ENCODE peak calls at places on chromosome 1, in seven cellular contexts. E is brain microvascular endothelial cell, Y is Peyer's patch, L is Caco-2, Z is ovary, X is cardiac fibroblast, S is A549. P is an unnamed sample.

GRCh38 chr1:8818325-8818775 is 910 bp upstream of the RERE start:
- DNase-seq in E (peak; percentile 88), Y (no peak), L (no peak), Z (peak; percentile 66), X (peak; percentile 93), S (peak; percentile 56), P (no peak)

GRCh38 chr1:36224537-36225297 is 474 bp downstream of the THRAP3 start:
- DNase-seq in E (peak; percentile 88), Y (no peak), L (peak; percentile 80), Z (no peak), X (peak; percentile 90), S (peak; percentile 85), P (no peak)

GRCh38 chr1:224052767-224053166 is 61.1 kb upstream of the FBXO28 start:
- DNase-seq in E (peak; percentile 58), Y (no peak), L (no peak), Z (no peak), X (peak; percentile 84), S (no peak), P (no peak)

GRCh38 chr1:31412732-31413404 is at the start of gene SERINC2:
- DNase-seq in E (no peak), Y (peak; percentile 79), L (peak; percentile 67), Z (no peak), X (no peak), S (no peak), P (no peak)

GRCh38 chr1:39936724-39937491 is 18.0 kb upstream of the MFSD2A start:
- DNase-seq in E (no peak), Y (peak; percentile 81), L (no peak), Z (no peak), X (no peak), S (no peak), P (no peak)

GRCh38 chr1:39141925-39142324 is 62.6 kb upstream of the MACF1 start:
- DNase-seq in E (no peak), Y (no peak), L (peak; percentile 14), Z (no peak), X (peak; percentile 70), S (no peak), P (peak; percentile 72)

GRCh38 chr1:192066202-192066601 is 92.1 kb upstream of the RGS18 start:
- DNase-seq in E (no peak), Y (no peak), L (no peak), Z (no peak), X (peak; percentile 2), S (no peak), P (no peak)

GRCh38 chr1:242813490-242814091 is 289.1 kb upstream of the PLD5 start:
- DNase-seq in E (no peak), Y (no peak), L (no peak), Z (no peak), X (no peak), S (no peak), P (no peak)

GRCh38 chr1:62034790-62035189 is 159.9 kb upstream of the L1TD1 start:
- DNase-seq in E (no peak), Y (no peak), L (no peak), Z (no peak), X (no peak), S (no peak), P (no peak)

GRCh38 chr1:94550800-94551241 is 9.3 kb upstream of the F3 start:
- DNase-seq in E (no peak), Y (no peak), L (no peak), Z (no peak), X (no peak), S (no peak), P (no peak)

GRCh38 chr1:11629626-11630025 is 24.6 kb downstream of the FBXO2 start:
- DNase-seq in E (no peak), Y (no peak), L (no peak), Z (no peak), X (no peak), S (no peak), P (no peak)

GRCh38 chr1:9344426-9345200 is 51.9 kb downstream of the SPSB1 start:
- DNase-seq in E (no peak), Y (no peak), L (no peak), Z (no peak), X (no peak), S (no peak), P (no peak)

GRCh38 chr1:174191255-174191906 is 32.1 kb downstream of the RABGAP1L start:
- DNase-seq in E (peak; percentile 58), Y (no peak), L (no peak), Z (no peak), X (peak; percentile 22), S (peak; percentile 4), P (peak; percentile 74)

GRCh38 chr1:119943216-119943615 is 46.9 kb upstream of the ADAM30 start:
- DNase-seq in E (no peak), Y (no peak), L (no peak), Z (no peak), X (peak; percentile 55), S (no peak), P (no peak)

GRCh38 chr1:76867342-76868130 is at the start of gene ST6GALNAC5:
- DNase-seq in E (no peak), Y (no peak), L (no peak), Z (peak; percentile 28), X (peak; percentile 19), S (peak; percentile 5), P (no peak)

GRCh38 chr1:51569284-51570062 is 47.4 kb upstream of the OSBPL9 start:
- DNase-seq in E (peak; percentile 77), Y (no peak), L (peak; percentile 65), Z (peak; percentile 24), X (peak; percentile 80), S (peak; percentile 51), P (peak; percentile 36)

GRCh38 chr1:238913210-238913609 is 473.2 kb upstream of the CHRM3 start:
- DNase-seq in E (no peak), Y (no peak), L (no peak), Z (no peak), X (no peak), S (no peak), P (no peak)

GRCh38 chr1:202836616-202837403 is 26.1 kb downstream of the PCAT6 start:
- DNase-seq in E (no peak), Y (no peak), L (peak; percentile 44), Z (no peak), X (no peak), S (no peak), P (no peak)

DNA sequence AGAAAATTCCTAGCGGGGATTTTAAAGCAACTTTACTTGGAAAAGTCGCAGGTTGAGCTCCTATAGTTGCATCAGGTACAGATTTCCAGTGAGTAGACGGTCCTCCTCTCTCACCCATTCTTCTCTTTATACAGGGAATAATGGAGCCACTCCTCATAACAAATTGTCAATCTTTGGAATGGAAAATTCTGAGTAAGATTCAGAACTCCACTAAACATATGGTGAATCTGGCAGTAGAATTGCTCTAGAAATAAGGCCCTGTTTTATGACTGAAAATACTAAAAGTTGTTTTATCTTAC is 1.5 kb downstream of the NTNG1 start:
- DNase-seq in E (no peak), Y (no peak), L (no peak), Z (no peak), X (no peak), S (no peak), P (no peak)
- H3K4me3 ChIP-seq in E (no peak overlapping the region), Y (no peak overlapping the region), L (no peak overlapping the region), Z (no peak overlapping the region), X (no peak overlapping the region), S (no peak overlapping the region), P (peak overlapping the region; percentile 36)

GRCh38 chr1:3403388-3404179 is 50.9 kb upstream of the ARHGEF16 start:
- DNase-seq in E (no peak), Y (no peak), L (peak; percentile 13), Z (no peak), X (no peak), S (no peak), P (no peak)
- H3K4me3 ChIP-seq in E (no peak overlapping the region), Y (no peak overlapping the region), L (no peak overlapping the region), Z (no peak overlapping the region), X (no peak overlapping the region), S (no peak overlapping the region), P (no peak overlapping the region)

DNA sequence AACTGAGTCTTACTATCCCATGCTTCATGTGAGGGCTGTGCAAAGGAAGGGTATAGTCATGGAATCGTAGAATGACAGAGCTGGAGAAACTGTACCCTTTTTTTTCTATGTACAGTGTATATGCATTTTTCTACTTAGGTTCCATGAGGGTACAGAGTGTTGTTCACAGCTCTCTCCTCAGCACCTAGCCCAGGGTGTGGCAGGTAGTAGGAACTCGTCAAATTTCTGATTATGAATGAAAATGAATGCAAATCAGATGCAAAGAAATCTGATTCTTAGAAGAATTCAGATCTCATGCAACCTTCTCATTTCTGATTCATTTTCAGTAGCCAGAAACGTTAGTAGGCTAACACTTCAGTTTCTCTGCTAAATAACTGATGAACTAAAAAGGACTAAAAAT is 18.1 kb upstream of the HHAT start:
- DNase-seq in E (no peak), Y (no peak), L (no peak), Z (no peak), X (no peak), S (no peak), P (no peak)
- H3K4me3 ChIP-seq in E (peak overlapping the region; percentile 54), Y (no peak overlapping the region), L (no peak overlapping the region), Z (no peak overlapping the region), X (no peak overlapping the region), S (no peak overlapping the region), P (no peak overlapping the region)

GRCh38 chr1:166675213-166675612 is 164.1 kb upstream of the POGK start:
- DNase-seq in E (no peak), Y (no peak), L (no peak), Z (no peak), X (no peak), S (peak; percentile 6), P (no peak)
- H3K4me3 ChIP-seq in E (no peak overlapping the region), Y (no peak overlapping the region), L (no peak overlapping the region), Z (no peak overlapping the region), X (no peak overlapping the region), S (no peak overlapping the region), P (no peak overlapping the region)

GRCh38 chr1:81032973-81033425 is 767.7 kb upstream of the ADGRL2 start:
- DNase-seq in E (no peak), Y (no peak), L (no peak), Z (no peak), X (no peak), S (no peak), P (no peak)

GRCh38 chr1:81034366-81034765 is 766.4 kb upstream of the ADGRL2 start:
- DNase-seq in E (no peak), Y (no peak), L (peak; percentile 47), Z (no peak), X (no peak), S (no peak), P (no peak)

GRCh38 chr1:81032374-81032773 is 768.4 kb upstream of the ADGRL2 start:
- DNase-seq in E (no peak), Y (no peak), L (no peak), Z (no peak), X (no peak), S (no peak), P (no peak)

GRCh38 chr1:81029266-81029665 is 771.5 kb upstream of the ADGRL2 start:
- DNase-seq in E (no peak), Y (no peak), L (no peak), Z (no peak), X (peak; percentile 30), S (no peak), P (no peak)

GRCh38 chr1:81030441-81030840 is 770.3 kb upstream of the ADGRL2 start:
- DNase-seq in E (no peak), Y (no peak), L (no peak), Z (no peak), X (no peak), S (no peak), P (no peak)
- H3K4me3 ChIP-seq in E (no peak overlapping the region), Y (no peak overlapping the region), L (no peak overlapping the region), Z (no peak overlapping the region), X (no peak overlapping the region), S (no peak overlapping the region), P (no peak overlapping the region)

P was measured in AG04449.